ENCODE peak calls at places on chromosomes 11 and 22, in six cellular contexts. R is stimulated activated CD4-positive, alpha-beta T cell treated with anti-CD3 and anti-CD28 coated beads, Interleukin-2, amount 100 ng/mL, for 24 hours; C is T-helper 1 cell; G is AG09319; D is right cardiac atrium; N is lung microvascular endothelial cell. X is an unnamed sample.

GRCh38 chr11:2512431-2513407 is 67.9 kb downstream of the KCNQ1 start:
- DNase-seq in R (peak), C (peak), G (no peak), D (peak), N (no peak), X (no peak)

GRCh38 chr11:63918576-63919171 is 1.7 kb upstream of the RCOR2 start:
- DNase-seq in R (no peak), C (no peak), G (no peak), D (no peak), N (no peak), X (no peak)

GRCh38 chr22:30238661-30239420 is 7.7 kb downstream of the LIF start:
- DNase-seq in R (no peak), C (no peak), G (no peak), D (peak), N (no peak), X (no peak)

GRCh38 chr11:65315204-65315865 is 669 bp downstream of the CDC42EP2 start:
- DNase-seq in R (peak), C (peak), G (peak), D (peak), N (peak), X (peak)

GRCh38 chr11:12266943-12267342 is 110.4 kb upstream of the PARVA start:
- DNase-seq in R (no peak), C (no peak), G (no peak), D (no peak), N (no peak), X (no peak)

GRCh38 chr22:27597703-27598444 is 203.7 kb downstream of the MN1 start:
- DNase-seq in R (no peak), C (no peak), G (no peak), D (no peak), N (peak), X (no peak)

GRCh38 chr11:130839950-130840666 is 76.2 kb downstream of the SNX19 start:
- DNase-seq in R (no peak), C (no peak), G (no peak), D (no peak), N (no peak), X (no peak)

GRCh38 chr11:120248551-120249278 is 8.8 kb downstream of the POU2F3 start:
- DNase-seq in R (no peak), C (no peak), G (no peak), D (no peak), N (peak), X (no peak)

GRCh38 chr11:11985954-11986949 is 22.2 kb downstream of the DKK3 start:
- DNase-seq in R (no peak), C (no peak), G (no peak), D (no peak), N (no peak), X (no peak)

GRCh38 chr11:921921-922678 is 3.6 kb upstream of the AP2A2 start:
- DNase-seq in R (no peak), C (no peak), G (no peak), D (no peak), N (no peak), X (no peak)

GRCh38 chr11:10322830-10323792 is 18.2 kb downstream of the ADM start:
- DNase-seq in R (peak), C (no peak), G (peak), D (peak), N (peak), X (peak)